ENCODE peak calls at places on chromosomes 7 and 10, in five cellular contexts. U is T follicular helper cell; A is left colon; K is substantia nigra; B is stimulated activated CD4-positive, alpha-beta T cell treated with anti-CD3 and anti-CD28 coated beads, Interleukin-4, amount 100 ng/mL, for 4 hours. Y is an unnamed sample.

GRCh38 chr10:6637053-6637452 is 57.0 kb upstream of the PRKCQ start:
- DNase-seq in U (no peak), B (no peak), A (no peak), K (no peak), Y (no peak)

GRCh38 chr7:51067757-51068156 is 248.9 kb downstream of the COBL start:
- DNase-seq in U (peak), B (peak), A (peak), K (peak), Y (peak)

GRCh38 chr7:151987748-151988529 is 31.7 kb downstream of the GALNTL5 start:
- DNase-seq in B (no peak), A (no peak), K (no peak), U (no peak), Y (no peak)

GRCh38 chr10:26365681-26366327 is 72.3 kb upstream of the APBB1IP start:
- DNase-seq in B (peak), K (no peak), U (no peak), A (no peak), Y (no peak)

GRCh38 chr10:100731603-100732596 is 13.5 kb upstream of the PAX2 start:
- DNase-seq in A (no peak), U (no peak), B (no peak), K (no peak), Y (no peak)

GRCh38 chr7:77184990-77185389 is 14.6 kb downstream of the FGL2 start:
- DNase-seq in B (no peak), K (no peak), U (no peak), A (no peak), Y (no peak)

GRCh38 chr10:36096571-36096970 is 454.5 kb upstream of the FZD8 start:
- DNase-seq in A (no peak), K (no peak), B (no peak), U (no peak), Y (no peak)

GRCh38 chr7:155882596-155882995 is 70.3 kb upstream of the SHH start:
- DNase-seq in U (no peak), A (no peak), B (no peak), K (no peak), Y (no peak)

GRCh38 chr10:132482090-132482489 is 55.5 kb upstream of the INPP5A start:
- DNase-seq in U (no peak), K (no peak), B (no peak), A (no peak), Y (no peak)

GRCh38 chr10:87092356-87092860 is 2.2 kb downstream of the GLUD1 start:
- DNase-seq in B (no peak), A (no peak), U (no peak), K (no peak), Y (no peak)

GRCh38 chr10:110681023-110681681 is 37.0 kb downstream of the RBM20 start:
- DNase-seq in K (peak), U (no peak), A (peak), B (peak), Y (no peak)

GRCh38 chr10:122462533-122463465 is 1.4 kb downstream of the HTRA1 start:
- DNase-seq in B (no peak), U (no peak), A (peak), K (peak), Y (no peak)

GRCh38 chr7:36201122-36201723 is 48.2 kb downstream of the EEPD1 start:
- DNase-seq in K (no peak), A (no peak), B (no peak), U (no peak), Y (no peak)

GRCh38 chr7:83640240-83640639 is 8.7 kb downstream of the SEMA3E start:
- DNase-seq in U (no peak), K (no peak), A (no peak), B (no peak), Y (no peak)

GRCh38 chr7:106807474-106807873 is 57.6 kb upstream of the PIK3CG start:
- DNase-seq in K (no peak), A (no peak), B (no peak), U (no peak), Y (no peak)

GRCh38 chr10:121754667-121755066 is 156.4 kb upstream of the FGFR2 start:
- DNase-seq in A (no peak), B (no peak), K (no peak), U (no peak), Y (no peak)

GRCh38 chr10:11757452-11757819 is 15.3 kb downstream of the ECHDC3 start:
- DNase-seq in B (no peak), A (peak), K (no peak), U (no peak), Y (no peak)

GRCh38 chr7:102933763-102934162 is 21.0 kb downstream of the LRRC17 start:
- DNase-seq in A (peak), U (no peak), K (peak), B (no peak), Y (no peak)

GRCh38 chr10:63421591-63421990 is 44.2 kb downstream of the JMJD1C start:
- DNase-seq in A (no peak), K (no peak), U (no peak), B (no peak), Y (no peak)

GRCh38 chr7:29854257-29854938 is 48.1 kb downstream of the WIPF3 start:
- DNase-seq in A (no peak), K (no peak), B (no peak), U (no peak), Y (no peak)

GRCh38 chr10:42979730-42980467 is 97.0 kb upstream of the RET start:
- DNase-seq in B (no peak), U (no peak), A (no peak), K (no peak), Y (no peak)

GRCh38 chr7:3682028-3682712 is 381.1 kb downstream of the SDK1 start:
- DNase-seq in K (no peak), B (no peak), U (no peak), A (no peak), Y (no peak)

GRCh38 chr10:30911303-30911863 is 120.3 kb downstream of the ZNF438 start:
- DNase-seq in K (no peak), U (no peak), A (no peak), B (no peak), Y (no peak)

GRCh38 chr10:97519342-97519741 is 20.6 kb downstream of the UBTD1 start:
- DNase-seq in B (no peak), A (no peak), U (no peak), K (no peak), Y (no peak)

GRCh38 chr10:118835682-118836326 is 81.0 kb upstream of the CACUL1 start:
- DNase-seq in A (peak), U (no peak), B (no peak), K (no peak), Y (no peak)

GRCh38 chr7:28145931-28146330 is 34.7 kb downstream of the JAZF1 start:
- DNase-seq in A (no peak), B (no peak), U (no peak), K (no peak), Y (no peak)

Y was measured in effector CD8-positive, alpha-beta T cell.